ENCODE peak calls at places on chromosome 12, in five cellular contexts. Y is endodermal cell, E is SJCRH30, G is tibial nerve, O is psoas muscle. D is an unnamed sample.

GRCh38 chr12:49967777-49968250 is 4.9 kb upstream of the AQP6 start:
- DNase-seq in Y (no peak), E (no peak), G (no peak), O (no peak), D (no peak)

GRCh38 chr12:25583545-25583944 is 30.5 kb upstream of the LMNTD1 start:
- DNase-seq in Y (peak; percentile 79), E (no peak), G (no peak), O (no peak), D (no peak)

GRCh38 chr12:110745632-110746284 is 3.1 kb upstream of the PPP1CC start:
- DNase-seq in Y (no peak), E (peak; percentile 17), G (peak; percentile 20), O (no peak), D (no peak)

GRCh38 chr12:128012110-128012509 is 254.9 kb upstream of the TMEM132C start:
- DNase-seq in Y (no peak), E (no peak), G (no peak), O (no peak), D (no peak)

GRCh38 chr12:132560421-132560830 is 50.0 kb downstream of the LRCOL1 start:
- DNase-seq in Y (peak; percentile 85), E (no peak), G (no peak), O (no peak), D (no peak)

GRCh38 chr12:2163172-2163927 is 110.6 kb downstream of the CACNA1C start:
- DNase-seq in Y (no peak), E (no peak), G (peak; percentile 77), O (peak; percentile 87), D (no peak)

GRCh38 chr12:110135012-110135411 is 10.9 kb downstream of the IFT81 start:
- DNase-seq in Y (no peak), E (no peak), G (no peak), O (no peak), D (no peak)

GRCh38 chr12:39327520-39327919 is 115.4 kb downstream of the KIF21A start:
- DNase-seq in Y (no peak), E (no peak), G (no peak), O (no peak), D (no peak)

GRCh38 chr12:69097619-69098368 is 141.6 kb upstream of the CPSF6 start:
- DNase-seq in Y (no peak), E (no peak), G (no peak), O (no peak), D (no peak)

GRCh38 chr12:79057540-79057939 is 193.0 kb downstream of the SYT1 start:
- DNase-seq in Y (no peak), E (no peak), G (no peak), O (no peak), D (no peak)

GRCh38 chr12:110079477-110080400 is 31.4 kb upstream of the C12orf76 start:
- DNase-seq in Y (no peak), E (peak; percentile 38), G (peak; percentile 48), O (peak; percentile 34), D (peak; percentile 54)

GRCh38 chr12:25585021-25585523 is 32.0 kb upstream of the LMNTD1 start:
- DNase-seq in Y (no peak), E (no peak), G (peak; percentile 84), O (no peak), D (no peak)

DNA sequence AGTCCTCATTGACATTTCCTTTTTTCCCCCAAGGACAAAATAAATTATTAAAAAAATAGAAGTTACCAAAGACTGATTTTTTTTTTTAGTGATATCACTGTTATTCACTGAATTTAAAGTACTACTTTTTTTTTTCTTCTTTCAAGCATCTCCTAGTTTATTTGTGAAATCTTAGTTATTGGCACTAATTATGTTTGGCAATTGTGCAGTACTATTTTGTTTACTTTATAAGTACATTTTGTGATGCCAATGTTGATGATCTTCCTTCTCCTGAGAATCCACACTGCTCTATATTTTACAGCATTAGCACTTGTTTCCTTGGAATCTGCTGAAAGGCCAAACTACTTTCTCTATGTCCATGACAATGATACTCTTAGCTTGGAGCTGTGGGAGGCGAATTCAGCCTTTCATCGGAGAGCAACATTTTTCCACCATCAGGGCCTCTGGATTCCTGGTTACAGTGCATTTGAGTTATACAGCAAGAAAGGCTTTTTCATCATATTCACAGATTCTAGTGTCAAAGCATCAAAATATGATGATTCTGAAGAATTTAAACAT is 123.8 kb upstream of the PTPRQ start:
- DNase-seq in Y (no peak), E (no peak), G (no peak), O (no peak), D (no peak)
- H3K27ac ChIP-seq in Y (no peak overlapping the region), E (no peak overlapping the region), G (no peak overlapping the region), O (no peak overlapping the region), D (no peak overlapping the region)

GRCh38 chr12:95240556-95240955 is 22.9 kb downstream of the VEZT start:
- DNase-seq in Y (no peak), E (no peak), G (no peak), O (no peak), D (no peak)
- H3K27ac ChIP-seq in Y (no peak overlapping the region), E (no peak overlapping the region), G (no peak overlapping the region), O (no peak overlapping the region), D (no peak overlapping the region)

DNA sequence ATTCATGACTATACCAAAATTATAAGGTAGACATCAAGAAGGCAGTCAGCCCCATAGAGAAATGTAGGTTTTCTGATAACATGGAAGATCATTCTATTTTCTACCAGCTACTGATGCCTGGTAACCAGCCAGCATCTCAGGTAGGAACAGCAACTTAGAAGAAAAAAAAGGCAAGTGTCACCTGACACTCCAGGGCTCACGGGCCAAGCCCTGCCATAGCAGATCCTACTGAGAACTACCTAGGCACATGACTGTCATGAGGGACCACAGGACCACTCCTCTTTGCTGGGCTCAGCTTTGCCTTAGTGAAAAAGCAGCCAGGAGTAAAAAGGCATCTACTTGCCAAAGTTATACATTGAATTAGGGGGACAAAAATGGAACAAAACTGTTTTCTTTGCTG is 33.4 kb downstream of the CORO1C start:
- DNase-seq in Y (peak; percentile 57), E (no peak), G (no peak), O (no peak), D (no peak)
- H3K27ac ChIP-seq in Y (no peak overlapping the region), E (no peak overlapping the region), G (no peak overlapping the region), O (peak overlapping the region; percentile 95), D (no peak overlapping the region)

DNA sequence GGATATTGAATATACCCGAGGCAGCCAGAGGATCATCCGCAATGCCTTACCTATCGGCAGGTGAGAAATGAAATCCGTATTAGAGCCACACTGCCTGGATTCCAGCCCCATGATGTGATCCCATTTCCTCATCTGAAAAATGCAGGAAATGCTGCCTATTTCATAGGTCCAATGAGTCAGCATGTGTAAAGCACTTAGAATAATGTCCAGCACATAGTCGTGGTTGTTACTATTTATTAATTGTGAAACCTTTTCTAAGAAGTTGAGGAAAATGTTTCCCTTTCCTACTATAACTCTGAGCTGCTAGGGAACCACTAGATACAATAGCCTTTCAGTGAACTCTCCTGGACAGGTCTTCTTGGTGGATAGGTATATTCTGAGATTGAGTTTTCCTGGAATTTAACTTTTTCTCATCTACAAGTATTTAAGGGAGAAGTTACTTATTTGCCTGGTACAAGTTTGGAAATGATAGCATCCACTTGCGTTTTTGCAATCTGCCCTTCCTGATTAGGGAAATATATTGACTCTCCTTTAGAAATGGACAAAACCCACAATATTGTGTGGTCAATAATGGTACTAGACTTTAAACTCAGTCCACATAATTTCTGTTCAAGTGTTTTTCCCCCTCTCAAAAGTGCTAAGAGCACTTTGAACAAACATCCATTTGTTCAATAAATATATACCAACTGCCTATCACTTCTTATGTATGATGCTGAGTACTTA is 12.2 kb downstream of the POLR3B start:
- DNase-seq in Y (no peak), E (no peak), G (no peak), O (no peak), D (no peak)
- H3K27ac ChIP-seq in Y (no peak overlapping the region), E (no peak overlapping the region), G (no peak overlapping the region), O (no peak overlapping the region), D (no peak overlapping the region)

GRCh38 chr12:6313326-6313940 is 3.0 kb downstream of the PLEKHG6 start:
- DNase-seq in Y (no peak), E (no peak), G (no peak), O (no peak), D (no peak)

GRCh38 chr12:6307521-6307920 is 3.0 kb upstream of the PLEKHG6 start:
- DNase-seq in Y (no peak), E (no peak), G (no peak), O (no peak), D (no peak)

GRCh38 chr12:6311822-6312528 is 1.5 kb downstream of the PLEKHG6 start:
- DNase-seq in Y (no peak), E (no peak), G (no peak), O (no peak), D (no peak)

GRCh38 chr12:6312529-6313325 is 2.2 kb downstream of the PLEKHG6 start:
- DNase-seq in Y (peak; percentile 97), E (peak; percentile 41), G (no peak), O (no peak), D (no peak)

GRCh38 chr12:6310771-6311610 is 509 bp downstream of the PLEKHG6 start:
- DNase-seq in Y (peak; percentile 93), E (no peak), G (no peak), O (no peak), D (no peak)
- H3K27ac ChIP-seq in Y (no peak overlapping the region), E (no peak overlapping the region), G (no peak overlapping the region), O (no peak overlapping the region), D (no peak overlapping the region)

DNA sequence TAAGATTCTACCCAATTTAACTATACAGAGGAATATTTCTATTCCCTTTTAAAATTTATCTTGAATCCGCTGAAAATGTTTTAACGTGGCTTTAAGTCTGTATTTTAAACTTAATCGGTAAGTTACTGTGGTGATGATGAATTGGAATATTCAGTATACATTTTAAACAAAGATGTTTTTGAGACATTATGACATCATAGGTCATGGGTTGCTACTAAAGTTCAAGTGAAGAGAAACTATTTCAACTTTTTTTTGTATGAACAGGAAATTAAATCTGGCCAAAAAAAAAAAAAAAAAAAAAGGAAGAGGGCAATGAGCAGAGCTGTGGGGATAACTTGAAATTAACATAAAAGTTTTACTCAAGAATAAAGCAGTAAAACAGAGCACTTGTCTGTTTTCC is 109.0 kb downstream of the PLEKHA5 start:
- DNase-seq in Y (no peak), E (no peak), G (no peak), O (no peak), D (no peak)
- H3K27ac ChIP-seq in Y (no peak overlapping the region), E (no peak overlapping the region), G (no peak overlapping the region), O (no peak overlapping the region), D (no peak overlapping the region)

DNA sequence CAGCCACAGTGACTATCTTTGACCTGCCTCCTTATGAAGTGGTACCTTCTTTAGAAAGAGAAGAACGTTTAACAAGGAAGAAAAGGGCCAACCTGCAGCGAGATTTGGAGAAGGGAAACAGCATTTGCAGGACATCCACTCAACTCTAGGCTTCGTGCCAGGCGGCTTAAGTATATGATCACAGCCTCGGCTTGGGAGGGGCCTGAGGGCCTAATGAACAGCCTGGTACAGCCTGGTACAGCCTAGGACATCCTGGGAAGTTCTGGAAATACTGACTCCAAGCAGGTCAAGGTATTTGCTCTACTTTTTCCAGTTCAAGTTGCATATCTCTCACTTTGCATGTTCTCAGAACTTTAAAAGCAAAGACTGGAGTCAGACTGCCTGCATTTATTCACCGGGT is 16.1 kb downstream of the HCAR2 start:
- DNase-seq in Y (no peak), E (peak; percentile 60), G (no peak), O (no peak), D (no peak)
- H3K27ac ChIP-seq in Y (no peak overlapping the region), E (no peak overlapping the region), G (no peak overlapping the region), O (no peak overlapping the region), D (no peak overlapping the region)

DNA sequence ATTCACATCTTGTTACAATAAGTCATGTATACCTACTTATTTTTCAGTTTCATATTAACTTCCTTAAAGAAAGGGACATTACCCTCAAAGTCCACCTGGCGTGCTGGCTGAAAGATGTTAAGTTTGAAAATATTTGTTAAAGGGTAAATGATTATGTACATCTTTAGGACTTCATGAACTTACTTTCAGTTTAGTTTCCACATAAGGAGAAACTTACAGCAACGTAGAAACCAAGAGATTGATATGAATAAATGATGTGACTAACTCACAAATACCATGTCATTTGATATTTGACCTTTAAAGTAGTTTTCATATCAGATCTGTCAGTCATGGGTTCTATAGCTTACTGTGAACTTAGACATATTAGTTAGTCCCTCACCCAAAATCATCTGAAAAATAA is 2.1 kb upstream of the CLEC2D start:
- DNase-seq in Y (no peak), E (no peak), G (no peak), O (no peak), D (no peak)
- H3K27ac ChIP-seq in Y (no peak overlapping the region), E (no peak overlapping the region), G (no peak overlapping the region), O (no peak overlapping the region), D (peak overlapping the region; percentile 88)

D was measured in CD4-positive, alpha-beta T cell.